ENCODE peak calls at places on chromosomes 7 and 10, in eight cellular contexts. W, J, A, E, S, F, X and Q are unnamed samples.

GRCh38 chr10:5318148-5318547 is 46.6 kb upstream of the UCN3 start:
- DNase-seq in J (no peak), F (no peak), S (no peak), E (no peak), W (no peak), A (no peak), X (no peak), Q (no peak)

GRCh38 chr10:70985824-70986336 is 97.5 kb upstream of the PCBD1 start:
- DNase-seq in J (no peak), S (no peak), A (no peak), E (no peak), F (peak; percentile 5), W (no peak), X (no peak), Q (no peak)

GRCh38 chr7:16106300-16106699 is 315.0 kb downstream of the CRPPA start:
- DNase-seq in A (no peak), J (no peak), E (no peak), F (no peak), W (no peak), S (no peak), X (no peak), Q (no peak)

GRCh38 chr7:1552200-1552599 is 3.8 kb downstream of the TMEM184A start:
- DNase-seq in W (no peak), E (no peak), F (no peak), S (no peak), J (no peak), X (no peak), A (no peak), Q (no peak)

GRCh38 chr7:158587425-158588084 is at the start of gene PTPRN2:
- DNase-seq in X (peak; percentile 86), S (peak; percentile 79), W (peak; percentile 28), A (no peak), E (no peak), F (peak; percentile 50), J (peak; percentile 66), Q (peak; percentile 97)

GRCh38 chr10:48480397-48481374 is 124.2 kb downstream of the ARHGAP22 start:
- DNase-seq in F (no peak), J (no peak), A (no peak), S (no peak), W (no peak), E (no peak), X (no peak), Q (no peak)

GRCh38 chr10:809671-810350 is 120.3 kb upstream of the DIP2C start:
- DNase-seq in S (no peak), E (no peak), F (no peak), X (no peak), A (no peak), J (no peak), W (no peak), Q (no peak)

GRCh38 chr7:66153691-66154090 is 39.0 kb downstream of the CRCP start:
- DNase-seq in W (no peak), E (no peak), J (no peak), S (no peak), F (no peak), X (no peak), A (no peak), Q (no peak)

GRCh38 chr7:41247128-41247865 is 455.6 kb downstream of the INHBA start:
- DNase-seq in J (no peak), X (no peak), S (no peak), E (no peak), F (no peak), W (no peak), A (peak; percentile 88), Q (no peak)

GRCh38 chr10:57786850-57787750 is 480.6 kb downstream of the IPMK start:
- DNase-seq in A (no peak), S (no peak), E (no peak), F (no peak), W (no peak), J (no peak), X (no peak), Q (no peak)

GRCh38 chr10:421170-421569 is 268.3 kb downstream of the DIP2C start:
- DNase-seq in E (no peak), F (no peak), A (no peak), X (no peak), S (no peak), J (no peak), W (peak; percentile 33), Q (no peak)

GRCh38 chr7:149767068-149767467 is 6.3 kb downstream of the ZNF467 start:
- DNase-seq in F (no peak), X (no peak), E (no peak), S (no peak), W (no peak), J (no peak), A (no peak), Q (no peak)

GRCh38 chr10:109982123-109982522 is 25.7 kb upstream of the ADD3 start:
- DNase-seq in A (no peak), X (no peak), W (peak; percentile 40), F (no peak), S (no peak), E (no peak), J (no peak), Q (no peak)

GRCh38 chr10:29618341-29619171 is 16.2 kb downstream of the SVIL start:
- DNase-seq in S (peak; percentile 23), J (peak; percentile 87), E (no peak), X (no peak), W (peak; percentile 72), A (no peak), F (no peak), Q (no peak)

GRCh38 chr10:71389768-71390434 is 6.8 kb upstream of the CDH23 start:
- DNase-seq in J (no peak), W (no peak), S (no peak), X (no peak), A (no peak), E (no peak), F (no peak), Q (no peak)

GRCh38 chr7:131556055-131556911 is at the start of gene PODXL:
- DNase-seq in X (peak; percentile 92), S (peak; percentile 60), W (no peak), J (peak; percentile 83), A (peak; percentile 6), E (peak; percentile 86), F (peak; percentile 79), Q (peak; percentile 92)

GRCh38 chr7:2242541-2243482 is 786 bp downstream of the NUDT1 start:
- DNase-seq in W (no peak), A (peak; percentile 40), J (no peak), F (peak; percentile 53), X (no peak), E (peak; percentile 65), S (peak; percentile 14), Q (no peak)

GRCh38 chr7:70657989-70658578 is 473.9 kb upstream of the GALNT17 start:
- DNase-seq in F (no peak), W (no peak), S (no peak), E (no peak), A (no peak), J (no peak), X (no peak), Q (no peak)

GRCh38 chr7:95209778-95210177 is 114.6 kb downstream of the PON1 start:
- DNase-seq in S (no peak), J (no peak), A (peak; percentile 71), F (no peak), W (no peak), E (no peak), X (no peak), Q (no peak)